ENCODE peak calls at places on chromosomes 12 and 14, in four cellular contexts. W is H9, L is trophoblast cell, N is mesendoderm. U is an unnamed sample.

GRCh38 chr12:12724421-12725085 is 7.4 kb downstream of the CDKN1B start:
- DNase-seq in W (no peak), N (peak), L (no peak), U (no peak)

GRCh38 chr12:53481957-53482586 is 17.2 kb downstream of the MAP3K12 start:
- DNase-seq in N (peak), W (peak), L (peak), U (no peak)

GRCh38 chr14:65872536-65872935 is 460.0 kb downstream of the FUT8 start:
- DNase-seq in N (no peak), L (no peak), W (no peak), U (no peak)

GRCh38 chr12:100258127-100258526 is 8.8 kb downstream of the DEPDC4 start:
- DNase-seq in N (no peak), W (no peak), L (no peak), U (no peak)

GRCh38 chr12:119425623-119426022 is 91.1 kb downstream of the CCDC60 start:
- DNase-seq in N (no peak), L (no peak), W (no peak), U (no peak)

GRCh38 chr12:43579240-43579639 is 27.2 kb upstream of the ADAMTS20 start:
- DNase-seq in N (no peak), W (no peak), L (no peak), U (no peak)

GRCh38 chr14:102018251-102018650 is 53.9 kb downstream of the DYNC1H1 start:
- DNase-seq in W (no peak), N (no peak), L (no peak), U (no peak)

GRCh38 chr14:67413806-67414769 is 2.1 kb upstream of the PLEK2 start:
- DNase-seq in W (no peak), L (no peak), N (peak), U (peak)

GRCh38 chr14:34324363-34324795 is 137.7 kb downstream of the SPTSSA start:
- DNase-seq in W (no peak), L (no peak), N (peak), U (no peak)

GRCh38 chr14:56057071-56057865 is 60.9 kb upstream of the PELI2 start:
- DNase-seq in W (no peak), N (peak), L (peak), U (no peak)

GRCh38 chr12:95241761-95242506 is 24.3 kb downstream of the VEZT start:
- DNase-seq in W (no peak), L (no peak), N (no peak), U (no peak)

GRCh38 chr12:52487211-52487610 is 5.8 kb downstream of the KRT6A start:
- DNase-seq in N (no peak), L (no peak), W (no peak), U (no peak)

GRCh38 chr12:131530041-131530332 is 180.9 kb upstream of the SFSWAP start:
- DNase-seq in L (no peak), W (no peak), N (no peak), U (no peak)

GRCh38 chr12:7460375-7461259 is 16.7 kb upstream of the CD163L1 start:
- DNase-seq in W (peak), L (peak), N (peak), U (peak)

GRCh38 chr14:105061428-105062047 is 3.7 kb downstream of the GPR132 start:
- DNase-seq in W (no peak), N (no peak), L (no peak), U (no peak)

GRCh38 chr12:98838282-98838681 is 193.2 kb downstream of the APAF1 start:
- DNase-seq in N (peak), W (no peak), L (peak), U (no peak)

GRCh38 chr14:92352158-92352985 is 29.4 kb downstream of the SLC24A4 start:
- DNase-seq in L (peak), N (peak), W (peak), U (peak)

GRCh38 chr12:11773889-11774677 is 124.6 kb downstream of the ETV6 start:
- DNase-seq in W (no peak), L (no peak), N (no peak), U (no peak)

GRCh38 chr12:65900912-65901672 is 76.8 kb downstream of the HMGA2 start:
- DNase-seq in L (no peak), W (no peak), N (no peak), U (no peak)

GRCh38 chr14:68459480-68460136 is 333.3 kb downstream of the ZFP36L1 start:
- DNase-seq in N (no peak), W (no peak), L (no peak), U (no peak)

GRCh38 chr12:77816196-77816595 is 14.5 kb upstream of the NAV3 start:
- DNase-seq in W (no peak), N (no peak), L (no peak), U (no peak)

GRCh38 chr14:63759454-63759853 is 31.6 kb upstream of the SGPP1 start:
- DNase-seq in W (no peak), N (no peak), L (no peak), U (no peak)

GRCh38 chr12:12115531-12115930 is 44.8 kb downstream of the BCL2L14 start:
- DNase-seq in W (no peak), L (no peak), N (no peak), U (no peak)

GRCh38 chr12:83181074-83181473 is 494.4 kb downstream of the TMTC2 start:
- DNase-seq in N (no peak), L (no peak), W (no peak), U (no peak)

GRCh38 chr12:46071769-46072624 is 81.6 kb upstream of the SCAF11 start:
- DNase-seq in L (peak), N (peak), W (peak), U (peak)

GRCh38 chr12:41907036-41907435 is 237.6 kb downstream of the GXYLT1 start:
- DNase-seq in L (no peak), W (peak), N (no peak), U (no peak)

GRCh38 chr14:58899317-58899713 is 261.6 kb downstream of the DACT1 start:
- DNase-seq in L (peak), W (no peak), N (no peak), U (no peak)

GRCh38 chr14:69052181-69052601 is 73.1 kb upstream of the ACTN1 start:
- DNase-seq in N (no peak), L (no peak), W (no peak), U (no peak)

DNA sequence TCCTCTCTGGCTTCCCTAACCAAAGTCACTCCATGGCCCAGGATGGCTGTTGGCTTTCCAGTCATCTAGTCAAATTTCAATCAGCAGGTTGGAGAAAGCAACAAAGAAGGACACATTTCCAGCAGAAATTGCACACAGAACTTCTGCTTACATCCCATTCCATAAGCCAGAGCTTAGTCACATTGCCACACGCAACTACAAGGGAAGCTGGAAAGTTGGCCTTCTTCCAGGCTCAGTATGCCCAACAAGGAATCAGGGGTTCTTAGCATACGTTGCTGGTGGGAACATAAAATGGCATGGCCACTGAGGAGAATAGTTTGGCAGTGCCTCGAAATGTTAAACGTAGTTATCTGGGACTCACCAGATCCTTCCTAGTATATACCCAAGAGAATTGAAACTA is 9.3 kb upstream of the APPL2 start:
- DNase-seq in L (no peak), N (no peak), W (no peak), U (no peak)
- H2AK5ac ChIP-seq in L (no peak), N (no peak), W (no peak), U (no peak)

DNA sequence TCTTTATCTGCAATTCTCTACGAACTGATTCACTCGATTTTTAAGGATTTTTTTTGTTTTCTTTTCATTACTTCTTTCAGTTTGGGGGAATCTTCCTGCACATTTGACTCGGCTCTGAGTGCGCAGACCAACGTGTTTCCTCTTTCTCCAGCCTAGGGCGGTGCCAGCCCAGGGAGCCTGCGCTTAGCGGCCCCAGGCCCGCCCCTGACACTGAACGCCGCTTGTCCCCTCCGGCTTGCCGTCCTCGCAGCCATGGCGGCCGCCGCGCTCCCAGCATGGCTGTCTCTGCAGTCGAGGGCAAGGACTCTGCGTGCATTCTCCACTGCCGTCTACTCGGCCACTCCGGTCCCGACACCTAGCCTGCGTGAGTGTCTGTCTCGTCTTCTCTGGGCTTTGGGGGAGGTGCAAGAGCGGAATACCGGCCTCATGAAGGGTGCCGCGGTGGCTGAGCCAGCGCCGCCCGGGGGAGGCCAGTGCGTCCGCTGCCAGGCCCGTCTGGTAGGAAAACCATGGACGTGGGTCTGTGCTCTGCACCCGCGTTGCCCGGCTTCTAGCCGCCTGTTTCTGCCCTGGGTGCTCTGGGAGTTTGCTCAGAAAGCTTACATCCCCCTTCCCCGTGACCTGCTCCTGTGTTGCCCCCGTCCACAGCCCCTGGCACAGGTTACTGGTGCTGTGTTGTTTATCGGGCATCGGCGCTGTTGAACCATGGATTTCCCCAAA is at the start of gene MRPS35:
- DNase-seq in W (peak), N (peak), L (peak), U (peak)
- H2AK5ac ChIP-seq in W (no peak), N (no peak), L (peak), U (no peak)

GRCh38 chr14:61539631-61540030 is 155.7 kb upstream of the HIF1A start:
- DNase-seq in L (no peak), W (no peak), N (no peak), U (no peak)
- H2AK5ac ChIP-seq in L (no peak), W (no peak), N (no peak), U (no peak)

DNA sequence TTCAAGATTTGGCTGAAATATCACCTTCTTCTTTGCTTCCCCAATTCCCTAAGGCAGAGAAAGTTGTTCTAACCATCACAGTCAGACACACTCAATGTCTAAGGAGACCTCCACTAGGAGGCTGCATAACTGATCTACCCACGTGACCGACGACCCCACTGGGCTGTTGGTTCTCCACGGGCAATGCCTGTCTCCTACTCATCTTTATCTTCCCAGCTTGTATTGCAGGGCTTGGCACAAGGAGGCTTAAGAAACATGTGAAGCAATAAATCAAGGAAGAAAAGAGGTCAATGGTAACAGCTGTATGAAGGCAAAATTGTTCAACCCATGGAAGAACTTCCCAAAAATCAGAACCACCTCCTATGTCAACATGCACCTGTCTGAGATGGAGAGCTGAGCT is 27.1 kb downstream of the NT5DC3 start:
- DNase-seq in L (no peak), W (no peak), N (no peak), U (no peak)
- H2AK5ac ChIP-seq in L (no peak), W (no peak), N (no peak), U (no peak)

DNA sequence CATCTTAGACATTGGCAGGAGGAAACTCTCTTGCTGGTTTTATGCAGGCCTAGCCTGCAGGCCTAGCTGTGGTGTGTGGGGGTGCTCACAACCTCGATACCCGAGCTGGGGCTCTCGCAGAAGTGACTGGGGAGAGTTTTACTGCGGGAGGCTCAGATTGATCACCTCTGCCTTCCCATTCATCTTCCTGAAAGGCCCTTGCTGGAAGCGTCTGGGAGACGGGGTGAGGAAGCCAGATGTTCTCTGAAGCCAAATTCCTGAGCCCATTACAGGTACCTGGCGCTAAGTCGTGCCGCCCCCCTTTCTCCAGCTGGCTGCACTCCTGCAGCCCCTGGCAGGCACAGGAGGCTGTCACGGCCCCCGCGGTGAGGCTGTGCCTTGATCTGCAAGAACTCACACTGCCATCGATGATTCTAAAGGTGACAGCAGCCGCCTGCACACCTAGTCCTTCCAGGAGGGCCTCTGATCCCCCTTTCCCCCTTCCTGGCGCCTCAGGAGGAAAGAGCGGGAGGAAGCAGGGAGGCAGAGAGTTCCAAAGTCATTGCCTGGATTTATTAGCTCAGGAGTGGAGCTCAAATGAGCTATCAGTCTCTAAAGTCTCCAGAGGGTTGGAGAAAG is 106.8 kb downstream of the RFLNA start:
- DNase-seq in L (no peak), W (no peak), N (no peak), U (no peak)
- H2AK5ac ChIP-seq in L (no peak), W (no peak), N (no peak), U (no peak)

U was measured in H1.